ENCODE peak calls at places on chromosomes 16 and 17, in eight cellular contexts. P is breast epithelium, Q is HCT116, B is HL-60, N is prostate gland, F is K562, T is stomach, Y is upper lobe of left lung. Z is an unnamed sample.

GRCh38 chr16:14101415-14101814 is 30.3 kb downstream of the MRTFB start:
- DNase-seq in P (no peak), Q (no peak), B (no peak), N (no peak), F (no peak), T (no peak), Y (no peak), Z (no peak)

GRCh38 chr17:69093279-69093789 is 32.6 kb upstream of the ABCA9 start:
- DNase-seq in P (no peak), Q (no peak), B (peak), N (no peak), F (peak), T (no peak), Y (no peak), Z (no peak)

GRCh38 chr17:82291582-82292250 is 18.2 kb upstream of the CSNK1D start:
- DNase-seq in P (no peak), Q (no peak), B (no peak), N (no peak), F (no peak), T (no peak), Y (no peak), Z (no peak)

GRCh38 chr16:75264531-75264998 is 13.1 kb upstream of the BCAR1 start:
- DNase-seq in P (no peak), Q (no peak), B (no peak), N (no peak), F (no peak), T (no peak), Y (no peak), Z (no peak)

GRCh38 chr17:46795379-46795952 is 23.0 kb downstream of the WNT3 start:
- DNase-seq in P (no peak), Q (peak), B (no peak), N (no peak), F (peak), T (no peak), Y (no peak), Z (no peak)

GRCh38 chr17:1532836-1533602 is 16.6 kb upstream of the INPP5K start:
- DNase-seq in P (no peak), Q (no peak), B (peak), N (no peak), F (peak), T (no peak), Y (no peak), Z (no peak)

GRCh38 chr16:74743668-74744299 is 30.8 kb downstream of the FA2H start:
- DNase-seq in P (no peak), Q (peak), B (no peak), N (peak), F (peak), T (peak), Y (no peak), Z (no peak)

GRCh38 chr16:84836234-84836647 is 16.5 kb downstream of the CRISPLD2 start:
- DNase-seq in P (peak), Q (no peak), B (no peak), N (peak), F (no peak), T (peak), Y (peak), Z (no peak)

GRCh38 chr17:74574489-74575142 is 7.3 kb upstream of the CD300H start:
- DNase-seq in P (no peak), Q (no peak), B (no peak), N (no peak), F (no peak), T (no peak), Y (no peak), Z (no peak)

GRCh38 chr17:5485270-5486205 is at the start of gene DERL2:
- DNase-seq in P (no peak), Q (no peak), B (no peak), N (peak), F (peak), T (no peak), Y (no peak), Z (no peak)

GRCh38 chr16:535446-536405 is 8.2 kb downstream of the CAPN15 start:
- DNase-seq in P (no peak), Q (peak), B (no peak), N (no peak), F (peak), T (peak), Y (peak), Z (no peak)

GRCh38 chr16:14559809-14560227 is 70.2 kb downstream of the PARN start:
- DNase-seq in P (no peak), Q (no peak), B (peak), N (peak), F (no peak), T (peak), Y (no peak), Z (no peak)

GRCh38 chr17:10151667-10152496 is 46.5 kb downstream of the GAS7 start:
- DNase-seq in P (no peak), Q (no peak), B (peak), N (no peak), F (no peak), T (peak), Y (no peak), Z (no peak)

GRCh38 chr17:80866050-80866793 is 125.4 kb upstream of the CHMP6 start:
- DNase-seq in P (peak), Q (peak), B (peak), N (peak), F (peak), T (peak), Y (no peak), Z (no peak)

GRCh38 chr17:80422981-80423380 is 8.0 kb downstream of the ENDOV start:
- DNase-seq in P (no peak), Q (no peak), B (no peak), N (no peak), F (no peak), T (peak), Y (no peak), Z (no peak)

GRCh38 chr17:1563786-1564613 is 1.4 kb upstream of the PITPNA start:
- DNase-seq in P (no peak), Q (no peak), B (no peak), N (no peak), F (peak), T (no peak), Y (no peak), Z (no peak)

GRCh38 chr16:734981-735881 is 5.6 kb downstream of the CIAO3 start:
- DNase-seq in P (no peak), Q (no peak), B (no peak), N (no peak), F (no peak), T (no peak), Y (peak), Z (no peak)

GRCh38 chr16:684067-684794 is at the start of gene JMJD8:
- DNase-seq in P (peak), Q (peak), B (peak), N (peak), F (peak), T (peak), Y (peak), Z (peak)

GRCh38 chr16:51816929-51817328 is 665.9 kb upstream of the SALL1 start:
- DNase-seq in P (no peak), Q (no peak), B (no peak), N (no peak), F (no peak), T (no peak), Y (no peak), Z (no peak)

DNA sequence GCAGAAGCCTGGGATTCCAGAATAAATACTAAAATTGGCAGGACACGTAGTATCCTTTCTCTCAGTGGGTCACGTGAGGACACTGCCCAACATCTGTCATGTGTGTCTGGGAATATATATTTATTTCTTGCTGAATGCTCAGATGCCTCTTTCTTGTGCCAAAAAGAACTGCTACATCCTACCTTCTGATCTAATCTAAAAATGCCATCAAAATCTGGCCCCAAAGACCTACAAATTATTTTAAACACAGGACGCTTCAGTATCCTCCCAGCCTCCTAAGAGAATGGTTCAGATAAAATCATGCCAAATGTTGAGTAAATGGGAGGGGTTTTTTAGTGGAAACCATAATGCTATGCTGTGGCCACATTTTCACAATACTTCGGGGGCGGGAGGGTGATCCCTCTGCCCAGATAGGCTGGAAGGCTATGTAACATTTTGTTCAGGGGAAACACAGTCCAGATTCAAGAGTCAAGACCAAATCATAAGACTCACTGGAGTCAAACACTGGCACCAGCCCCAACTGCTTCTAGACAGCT is 22.9 kb upstream of the CORO6 start:
- DNase-seq in P (no peak), Q (no peak), B (peak), N (peak), F (no peak), T (peak), Y (no peak), Z (no peak)
- TF ChIP-seq POLR2AphosphoS5 in P (peak), Q (no peak), B (no peak), N (peak), F (no peak), T (peak), Y (peak), Z (no peak)

DNA sequence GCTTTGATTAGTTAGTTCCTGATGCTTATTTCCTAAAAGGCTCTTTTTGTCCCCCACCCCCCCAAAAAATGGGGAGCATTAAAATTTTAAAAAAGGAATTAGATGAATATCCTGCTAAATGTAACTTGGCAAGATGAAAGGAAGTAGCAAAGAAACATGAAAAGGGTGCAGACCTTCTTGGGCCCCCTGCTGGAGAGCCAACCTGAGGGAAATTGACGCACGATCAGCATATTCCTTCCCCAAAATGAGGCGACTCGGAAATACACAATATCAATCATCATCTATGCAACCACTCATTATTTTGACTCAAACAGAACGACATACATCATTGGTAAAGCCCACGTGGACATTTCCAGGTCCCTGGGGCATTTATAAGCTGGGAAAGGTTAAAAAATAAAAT is 59.7 kb downstream of the GRIN2A start:
- DNase-seq in P (no peak), Q (no peak), B (no peak), N (no peak), F (peak), T (no peak), Y (no peak), Z (no peak)
- H3K27ac ChIP-seq in P (no peak), Q (no peak), B (no peak), N (no peak), F (no peak), T (no peak), Y (no peak), Z (no peak)

DNA sequence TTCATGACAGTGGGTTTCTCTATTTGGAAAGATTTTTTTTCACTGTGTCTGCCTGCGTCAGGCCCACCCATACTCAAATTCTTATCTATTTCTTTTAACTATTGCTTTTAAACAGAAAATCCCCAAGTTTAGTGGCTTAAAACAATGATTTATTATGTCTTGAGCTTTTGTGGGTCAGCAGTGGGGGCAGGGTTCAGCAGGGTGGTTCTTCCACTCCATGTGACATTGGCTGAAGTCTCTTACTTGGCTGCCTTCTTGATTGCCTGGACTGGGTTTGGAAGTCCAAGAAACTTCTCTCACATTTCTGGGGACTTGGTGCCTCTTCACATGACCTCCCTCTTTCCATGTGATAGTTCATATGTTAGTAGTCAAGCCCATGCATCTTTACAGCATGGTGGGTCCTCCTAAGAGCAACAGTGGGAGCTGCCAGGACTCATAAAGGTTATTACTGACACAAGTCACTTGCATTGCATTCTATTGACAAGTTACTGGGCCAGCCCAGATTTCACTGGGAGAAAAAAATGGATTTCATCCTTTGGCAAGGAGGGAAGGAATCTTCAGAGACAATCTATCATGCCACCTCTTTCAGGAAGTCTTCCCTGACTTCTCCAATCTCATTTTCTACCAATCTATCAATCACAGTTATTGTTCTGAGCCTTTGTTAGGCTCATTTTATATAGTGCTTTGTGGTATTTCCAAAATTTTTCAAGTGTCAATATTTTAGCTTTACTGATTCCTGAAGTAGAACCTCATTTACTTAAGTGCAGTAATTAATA is 436.1 kb downstream of the XYLT1 start:
- DNase-seq in P (no peak), Q (no peak), B (no peak), N (no peak), F (no peak), T (no peak), Y (no peak), Z (no peak)
- TF ChIP-seq POLR2AphosphoS5 in P (no peak), Q (no peak), B (no peak), N (no peak), F (no peak), T (no peak), Y (no peak), Z (no peak)

GRCh38 chr16:64545769-64546168 is 576.1 kb downstream of the CDH11 start:
- DNase-seq in P (no peak), Q (no peak), B (no peak), N (no peak), F (no peak), T (no peak), Y (no peak), Z (no peak)

GRCh38 chr16:64543401-64543800 is 578.5 kb downstream of the CDH11 start:
- DNase-seq in P (no peak), Q (no peak), B (no peak), N (no peak), F (no peak), T (no peak), Y (no peak), Z (no peak)

GRCh38 chr16:64540449-64540848 is 581.4 kb downstream of the CDH11 start:
- DNase-seq in P (no peak), Q (no peak), B (no peak), N (no peak), F (no peak), T (no peak), Y (no peak), Z (no peak)

GRCh38 chr16:64542152-64542551 is 579.7 kb downstream of the CDH11 start:
- DNase-seq in P (no peak), Q (no peak), B (no peak), N (no peak), F (no peak), T (no peak), Y (no peak), Z (no peak)

DNA sequence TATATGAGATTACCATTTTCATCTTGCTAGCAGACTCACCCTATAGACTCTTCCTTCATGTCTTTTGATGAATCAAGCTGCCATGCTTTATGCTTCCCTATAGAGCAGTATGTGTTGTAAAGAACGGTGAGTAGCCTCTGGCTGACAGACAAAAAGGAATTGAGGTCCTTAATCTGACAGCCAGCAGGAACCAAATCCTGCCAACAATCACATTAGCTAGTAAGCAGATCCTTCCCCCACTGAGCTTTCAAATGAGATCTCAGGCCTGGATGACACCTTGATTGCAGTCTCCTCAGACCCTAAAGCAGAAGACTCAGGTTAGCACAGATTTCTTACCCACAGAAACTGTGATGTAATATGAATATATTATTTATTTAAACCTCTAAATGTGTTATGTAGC is 577.0 kb downstream of the CDH11 start:
- DNase-seq in P (no peak), Q (no peak), B (no peak), N (no peak), F (no peak), T (no peak), Y (no peak), Z (no peak)
- H3K27ac ChIP-seq in P (no peak), Q (no peak), B (no peak), N (no peak), F (no peak), T (no peak), Y (no peak), Z (no peak)

GRCh38 chr17:78147315-78147998 is 1.3 kb downstream of the C17orf99 start:
- DNase-seq in P (no peak), Q (no peak), B (peak), N (no peak), F (no peak), T (peak), Y (no peak), Z (no peak)
- TF ChIP-seq POLR2AphosphoS5 in P (no peak), Q (no peak), B (no peak), N (no peak), F (no peak), T (no peak), Y (no peak), Z (no peak)

DNA sequence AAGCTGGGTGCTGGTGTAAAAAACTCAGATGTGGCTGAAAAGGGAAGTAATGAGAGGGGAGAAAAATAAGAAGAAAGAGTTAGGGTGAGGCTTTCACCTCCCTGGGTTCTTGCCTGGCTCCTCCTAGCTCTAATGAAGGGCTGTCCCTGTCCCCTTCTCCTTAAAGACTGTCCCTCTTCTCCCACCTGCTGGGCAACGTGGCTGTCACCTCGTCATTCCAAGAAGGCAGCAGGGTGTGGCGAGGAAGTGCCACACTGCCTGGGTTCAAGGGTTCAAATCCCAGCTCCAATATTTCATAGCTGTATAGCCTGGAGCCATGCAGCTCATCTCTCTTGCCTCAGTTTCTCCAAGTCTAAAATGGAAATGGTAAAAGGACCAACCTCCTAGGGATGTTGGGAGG is 122.5 kb upstream of the CACNG5 start:
- DNase-seq in P (no peak), Q (no peak), B (no peak), N (no peak), F (no peak), T (no peak), Y (no peak), Z (no peak)
- H3K27ac ChIP-seq in P (peak), Q (peak), B (no peak), N (peak), F (no peak), T (peak), Y (peak), Z (no peak)

GRCh38 chr16:21167360-21167759 is 8.9 kb downstream of the LDAF1 start:
- DNase-seq in P (no peak), Q (peak), B (no peak), N (no peak), F (no peak), T (no peak), Y (no peak), Z (no peak)
- TF ChIP-seq POLR2AphosphoS5 in P (no peak), Q (no peak), B (no peak), N (no peak), F (no peak), T (no peak), Y (no peak), Z (no peak)

DNA sequence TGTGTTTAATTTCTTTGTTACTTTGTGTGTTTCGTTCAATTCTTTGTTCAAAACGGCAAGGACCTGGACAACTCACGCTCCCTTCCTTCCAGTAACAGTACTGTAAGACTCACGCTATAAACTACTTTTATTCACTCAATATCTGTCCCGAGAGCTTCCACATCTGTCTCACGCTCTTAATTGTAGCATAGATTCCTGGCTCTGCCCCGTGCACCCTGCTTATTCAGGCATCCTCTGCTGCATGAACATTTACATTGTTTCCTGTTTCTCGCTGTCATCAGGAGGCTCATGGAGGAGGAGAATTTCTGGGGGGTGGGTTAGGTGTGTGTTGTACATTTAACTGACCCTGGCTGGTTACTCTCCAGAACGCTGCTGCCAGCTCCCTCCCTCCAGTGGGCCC is 62.0 kb downstream of the TNFRSF13B start:
- DNase-seq in P (no peak), Q (no peak), B (no peak), N (no peak), F (no peak), T (no peak), Y (no peak), Z (no peak)
- H3K27ac ChIP-seq in P (no peak), Q (no peak), B (no peak), N (no peak), F (no peak), T (no peak), Y (no peak), Z (no peak)

GRCh38 chr17:27343294-27343693 is 49.4 kb downstream of the WSB1 start:
- DNase-seq in P (no peak), Q (no peak), B (no peak), N (no peak), F (no peak), T (no peak), Y (no peak), Z (no peak)
- TF ChIP-seq POLR2AphosphoS5 in P (no peak), Q (no peak), B (no peak), N (no peak), F (no peak), T (no peak), Y (no peak), Z (no peak)

Z was measured in SK-N-MC.